ENCODE peak calls at places on chromosomes 2 and 18, in four cellular contexts. Q is thoracic aorta; C is naive thymus-derived CD4-positive, alpha-beta T cell; S is neural progenitor cell. U is an unnamed sample. For H3K9me3 and H3K27me3, the result is how much of the 10 kb centered on the place peaks cover.

GRCh38 chr2:36445191-36445590 is 89.6 kb downstream of the CRIM1 start:
- DNase-seq in Q (no peak), C (no peak), S (no peak), U (no peak)

GRCh38 chr2:228600265-228600664 is 418.8 kb upstream of the SPHKAP start:
- DNase-seq in Q (no peak), C (no peak), S (no peak), U (peak)

GRCh38 chr2:190785380-190785779 is 95.2 kb upstream of the GLS start:
- DNase-seq in Q (no peak), C (no peak), S (no peak), U (no peak)

GRCh38 chr2:27943138-27943537 is 52.6 kb downstream of the BABAM2 start:
- DNase-seq in Q (no peak), C (no peak), S (no peak), U (no peak)

GRCh38 chr2:73089270-73090030 is 17.9 kb upstream of the SFXN5 start:
- DNase-seq in Q (peak), C (no peak), S (no peak), U (peak)

GRCh38 chr18:58769321-58769720 is 95.4 kb upstream of the ZNF532 start:
- DNase-seq in Q (no peak), C (no peak), S (no peak), U (no peak)

GRCh38 chr2:174939046-174939445 is 66.1 kb downstream of the CHN1 start:
- DNase-seq in Q (no peak), C (no peak), S (no peak), U (peak)

GRCh38 chr2:1748176-1748740 is 3.9 kb upstream of the PXDN start:
- DNase-seq in Q (no peak), C (no peak), S (no peak), U (no peak)

GRCh38 chr2:96923810-96924774 is 54.2 kb upstream of the SEMA4C start:
- DNase-seq in Q (no peak), C (peak), S (no peak), U (no peak)

GRCh38 chr2:217383620-217384019 is 523.8 kb upstream of the TNP1 start:
- DNase-seq in Q (no peak), C (no peak), S (no peak), U (no peak)

GRCh38 chr2:217392930-217393584 is 533.2 kb upstream of the TNP1 start:
- DNase-seq in Q (no peak), C (no peak), S (no peak), U (no peak)

GRCh38 chr2:217386041-217386440 is 526.2 kb upstream of the TNP1 start:
- DNase-seq in Q (no peak), C (no peak), S (no peak), U (no peak)

GRCh38 chr2:217382794-217383193 is 522.9 kb upstream of the TNP1 start:
- DNase-seq in Q (no peak), C (no peak), S (no peak), U (no peak)

DNA sequence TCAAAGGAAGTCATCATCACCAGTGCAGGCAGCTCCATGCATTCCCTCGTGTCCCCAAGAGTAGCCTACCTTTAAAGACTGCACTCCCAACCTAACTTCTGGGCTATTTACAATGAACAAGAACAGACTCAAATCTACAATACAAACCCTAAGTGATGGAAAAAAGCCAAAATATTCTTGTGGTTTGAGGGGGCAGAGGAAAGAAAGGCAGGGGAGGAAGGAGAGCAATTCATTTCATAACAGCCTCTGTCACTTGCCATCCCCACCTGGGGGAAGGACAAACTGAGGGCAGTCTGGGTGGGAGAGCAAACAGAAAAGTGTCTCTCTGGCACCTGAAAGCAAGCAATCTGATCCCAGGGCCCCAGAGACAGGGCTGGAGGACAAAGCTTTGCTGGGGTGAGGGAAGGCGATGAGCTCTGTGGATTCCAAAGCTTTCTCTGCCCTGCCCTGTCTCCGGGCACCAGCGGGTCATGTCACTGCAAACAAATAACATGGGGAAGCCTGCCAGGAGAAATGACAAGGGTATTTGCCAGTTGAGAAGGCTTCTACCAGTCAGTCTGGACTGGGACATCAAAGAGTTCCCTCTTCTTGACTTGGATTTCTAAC is 528.0 kb upstream of the TNP1 start:
- DNase-seq in Q (no peak), C (no peak), S (peak), U (peak)
- H3K9me3 ChIP-seq in Q (under half), C (under half), S (under half), U (under half)

GRCh38 chr2:236107971-236108625 is 60.1 kb downstream of the GBX2 start:
- DNase-seq in Q (no peak), C (no peak), S (no peak), U (no peak)
- H3K27me3 ChIP-seq in Q (under half), C (under half), S (under half), U (under half)

GRCh38 chr2:6845903-6846302 is 19.8 kb downstream of the CMPK2 start:
- DNase-seq in Q (no peak), C (no peak), S (no peak), U (no peak)

GRCh38 chr2:6846540-6846939 is 19.2 kb downstream of the CMPK2 start:
- DNase-seq in Q (no peak), C (no peak), S (no peak), U (no peak)

GRCh38 chr2:6845312-6845711 is 20.4 kb downstream of the CMPK2 start:
- DNase-seq in Q (no peak), C (peak), S (peak), U (peak)

GRCh38 chr2:6846967-6847695 is 18.6 kb downstream of the CMPK2 start:
- DNase-seq in Q (no peak), C (no peak), S (no peak), U (no peak)

GRCh38 chr2:6841537-6842287 is 24.0 kb downstream of the CMPK2 start:
- DNase-seq in Q (no peak), C (no peak), S (no peak), U (no peak)
- H3K9me3 ChIP-seq in Q (under half), C (under half), S (under half), U (half or more)

DNA sequence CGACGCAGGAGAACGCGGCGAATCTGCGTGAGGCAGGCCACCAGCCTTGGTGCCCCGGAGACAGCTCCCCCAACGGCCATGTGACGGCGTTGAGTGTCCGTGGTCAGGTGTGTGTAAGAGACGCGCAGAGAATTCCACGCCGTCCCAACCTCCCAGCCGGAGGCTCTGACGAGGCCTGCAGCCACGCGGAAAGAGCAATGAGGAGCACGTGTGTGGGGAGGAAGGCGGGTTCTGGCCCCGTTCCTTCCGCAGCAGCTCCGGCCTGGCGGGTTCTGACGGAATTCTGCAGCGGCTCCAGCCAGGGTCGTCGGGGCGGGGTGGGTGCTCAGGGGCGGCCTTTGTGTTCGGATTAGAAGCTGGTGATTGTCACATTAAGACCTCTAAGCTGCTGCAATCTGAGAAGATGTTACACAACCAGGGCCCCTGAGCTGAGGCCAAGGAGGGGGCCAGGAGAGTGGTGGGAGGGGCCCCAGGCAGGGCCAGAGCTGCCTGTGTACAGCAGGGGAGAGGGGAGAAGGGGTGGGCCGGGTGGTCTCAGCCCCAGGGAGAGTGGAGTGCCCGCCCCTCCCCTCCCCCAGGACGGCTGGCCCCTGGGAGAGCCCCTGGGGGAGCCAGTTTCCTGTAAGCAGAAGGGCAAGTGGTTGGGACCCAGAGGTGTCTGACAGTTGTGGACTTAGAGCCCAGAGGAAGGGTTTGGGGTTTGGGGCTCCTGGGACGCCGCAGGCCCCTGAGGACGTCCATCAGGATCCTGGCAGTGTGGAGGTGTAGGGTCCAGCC is 5.1 kb upstream of the GAL3ST2 start:
- DNase-seq in Q (no peak), C (no peak), S (peak), U (peak)
- H3K27me3 ChIP-seq in Q (under half), C (under half), S (under half), U (under half)

DNA sequence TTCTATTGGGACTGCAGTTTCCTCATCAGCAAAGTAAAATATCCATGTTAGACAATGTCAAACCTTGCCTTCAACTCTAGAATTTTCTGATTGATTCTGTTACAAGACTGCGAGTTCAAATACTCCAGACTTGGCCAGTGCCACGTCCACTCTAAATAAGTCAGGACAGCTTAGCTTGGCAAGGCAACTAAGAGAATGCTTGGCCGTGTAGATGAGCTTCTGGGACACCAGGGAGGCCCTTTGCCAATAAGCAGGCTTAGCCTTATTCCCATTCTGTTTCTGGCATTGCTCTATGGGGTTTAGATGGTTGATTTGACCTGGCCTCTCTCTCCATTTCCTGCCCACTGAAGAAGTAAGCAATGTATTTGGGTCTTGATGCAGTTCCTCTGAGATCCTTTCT is 218.1 kb upstream of the SIX2 start:
- DNase-seq in Q (no peak), C (no peak), S (no peak), U (no peak)
- H3K9me3 ChIP-seq in Q (under half), C (under half), S (under half), U (under half)

GRCh38 chr2:43051316-43051715 is 175.1 kb downstream of the ZFP36L2 start:
- DNase-seq in Q (no peak), C (peak), S (no peak), U (peak)

GRCh38 chr2:43050866-43051265 is 175.5 kb downstream of the ZFP36L2 start:
- DNase-seq in Q (no peak), C (no peak), S (no peak), U (no peak)

GRCh38 chr2:43054367-43054766 is 172.0 kb downstream of the ZFP36L2 start:
- DNase-seq in Q (no peak), C (no peak), S (no peak), U (no peak)

GRCh38 chr2:43052944-43053306 is 173.5 kb downstream of the ZFP36L2 start:
- DNase-seq in Q (no peak), C (no peak), S (no peak), U (no peak)

GRCh38 chr2:43052204-43052943 is 174.0 kb downstream of the ZFP36L2 start:
- DNase-seq in Q (no peak), C (no peak), S (no peak), U (no peak)
- H3K27me3 ChIP-seq in Q (under half), C (under half), S (under half), U (under half)

GRCh38 chr2:111213877-111214276 is 93.2 kb downstream of the BCL2L11 start:
- DNase-seq in Q (no peak), C (no peak), S (no peak), U (no peak)
- H3K9me3 ChIP-seq in Q (under half), C (under half), S (under half), U (under half)

U was measured in adipocyte.